ENCODE peak calls at places on chromosomes 1 and 21, in eight cellular contexts. F is HTR-8/SVneo; P is HFF-Myc; L is NCI-H1092; C is Right ventricle myocardium superior; Q is sciatic nerve; Z is activated naive CD4-positive, alpha-beta T cell treated with anti-CD3 and anti-CD28 coated beads, Interleukin-2, amount 10 ng/mL, durations not matched to agents 7 days and 5 days; D is activated CD4-positive, alpha-beta T cell treated with anti-CD3 and anti-CD28 coated beads, Interleukin-2, amount 50 U/mL, for 48 hours. K is an unnamed sample.

GRCh38 chr1:20484526-20485462 is 1.2 kb downstream of the CAMK2N1 start:
- DNase-seq in F (no peak), P (no peak), L (no peak), C (no peak), Q (no peak), Z (no peak), D (no peak), K (no peak)

GRCh38 chr1:94180650-94181049 is 56.7 kb downstream of the ARHGAP29 start:
- DNase-seq in F (no peak), P (no peak), L (no peak), C (no peak), Q (no peak), Z (no peak), D (no peak), K (no peak)

GRCh38 chr1:25486602-25487001 is 55.9 kb downstream of the MACO1 start:
- DNase-seq in F (no peak), P (no peak), L (no peak), C (no peak), Q (no peak), Z (no peak), D (no peak), K (no peak)

GRCh38 chr1:246320286-246320685 is 186.8 kb downstream of the SMYD3 start:
- DNase-seq in F (no peak), P (peak), L (no peak), C (no peak), Q (no peak), Z (no peak), D (no peak), K (no peak)

GRCh38 chr1:89615676-89616598 is 17.0 kb upstream of the LRRC8C start:
- DNase-seq in F (no peak), P (no peak), L (no peak), C (no peak), Q (no peak), Z (peak), D (no peak), K (no peak)

GRCh38 chr1:241932845-241933244 is 24.7 kb upstream of the BECN2 start:
- DNase-seq in F (no peak), P (no peak), L (no peak), C (no peak), Q (no peak), Z (no peak), D (no peak), K (no peak)

GRCh38 chr21:26491663-26492062 is 81.4 kb downstream of the CYYR1 start:
- DNase-seq in F (no peak), P (no peak), L (no peak), C (no peak), Q (no peak), Z (no peak), D (no peak), K (no peak)

GRCh38 chr1:86421601-86422280 is 2.2 kb upstream of the CLCA2 start:
- DNase-seq in F (no peak), P (no peak), L (no peak), C (no peak), Q (no peak), Z (no peak), D (no peak), K (no peak)

GRCh38 chr1:118973536-118974160 is 14.5 kb downstream of the TBX15 start:
- DNase-seq in F (no peak), P (no peak), L (no peak), C (no peak), Q (no peak), Z (no peak), D (no peak), K (no peak)

GRCh38 chr21:46253610-46254124 is 25.1 kb upstream of the LSS start:
- DNase-seq in F (no peak), P (no peak), L (no peak), C (no peak), Q (no peak), Z (peak), D (peak), K (no peak)

GRCh38 chr1:54273092-54273836 is 73.3 kb downstream of the MRPL37 start:
- DNase-seq in F (no peak), P (peak), L (peak), C (peak), Q (peak), Z (no peak), D (no peak), K (no peak)

GRCh38 chr1:7454052-7454815 is 316.9 kb upstream of the VAMP3 start:
- DNase-seq in F (peak), P (no peak), L (no peak), C (no peak), Q (no peak), Z (no peak), D (peak), K (no peak)

GRCh38 chr1:154422521-154422920 is 17.4 kb downstream of the IL6R start:
- DNase-seq in F (no peak), P (no peak), L (no peak), C (no peak), Q (no peak), Z (no peak), D (no peak), K (no peak)

GRCh38 chr1:19003371-19004290 is 47.2 kb upstream of the IFFO2 start:
- DNase-seq in F (no peak), P (no peak), L (no peak), C (no peak), Q (no peak), Z (no peak), D (peak), K (no peak)

GRCh38 chr1:158819461-158820443 is 11.4 kb upstream of the MNDA start:
- DNase-seq in F (no peak), P (no peak), L (no peak), C (no peak), Q (no peak), Z (peak), D (peak), K (no peak)

GRCh38 chr1:1754051-1754815 is 24.0 kb downstream of the NADK start:
- DNase-seq in F (no peak), P (no peak), L (no peak), C (no peak), Q (no peak), Z (no peak), D (no peak), K (no peak)